ENCODE peak calls at places on chromosome 12, in five cellular contexts. X is upper lobe of right lung, S is brain microvascular endothelial cell, G is psoas muscle, M is uterus. J is an unnamed sample.

GRCh38 chr12:88921434-88921833 is 341.2 kb upstream of the KITLG start:
- DNase-seq in S (no peak), M (no peak), G (no peak), X (no peak), J (no peak)

GRCh38 chr12:59401862-59402261 is 194.0 kb upstream of the SLC16A7 start:
- DNase-seq in M (no peak), X (no peak), G (no peak), S (no peak), J (peak)

GRCh38 chr12:81221681-81222080 is 143.8 kb downstream of the ACSS3 start:
- DNase-seq in G (no peak), X (no peak), S (no peak), M (no peak), J (peak)

GRCh38 chr12:99390707-99391106 is 256.8 kb upstream of the GARIN6 start:
- DNase-seq in S (peak), M (no peak), G (peak), X (no peak), J (peak)

GRCh38 chr12:66140726-66141125 is 10.2 kb upstream of the LLPH start:
- DNase-seq in S (no peak), M (no peak), X (no peak), G (no peak), J (peak)

GRCh38 chr12:52049688-52050087 is 1.6 kb upstream of the NR4A1 start:
- DNase-seq in M (no peak), G (no peak), S (no peak), X (no peak), J (no peak)

GRCh38 chr12:14367097-14367661 is 1.7 kb downstream of the ATF7IP start:
- DNase-seq in M (no peak), S (no peak), X (no peak), G (no peak), J (peak)

GRCh38 chr12:29054790-29055663 is 94.1 kb upstream of the FAR2 start:
- DNase-seq in X (no peak), M (no peak), G (no peak), S (no peak), J (no peak)

GRCh38 chr12:109739747-109740693 is 26.4 kb downstream of the FAM222A start:
- DNase-seq in S (no peak), M (peak), G (peak), X (peak), J (no peak)

GRCh38 chr12:21301-22189 is 45.0 kb upstream of the IQSEC3 start:
- DNase-seq in S (no peak), X (peak), G (no peak), M (no peak), J (no peak)

GRCh38 chr12:49962861-49963765 is 1.4 kb downstream of the AQP5 start:
- DNase-seq in G (peak), X (peak), M (no peak), S (no peak), J (peak)

GRCh38 chr12:95634622-95635621 is 83.6 kb upstream of the USP44 start:
- DNase-seq in S (peak), M (no peak), X (no peak), G (no peak), J (no peak)

GRCh38 chr12:132444957-132445883 is 44.7 kb upstream of the FBRSL1 start:
- DNase-seq in G (no peak), X (no peak), S (no peak), M (no peak), J (peak)

GRCh38 chr12:122641976-122642375 is 61.2 kb downstream of the HCAR2 start:
- DNase-seq in G (no peak), M (no peak), X (no peak), S (peak), J (peak)

GRCh38 chr12:124557518-124558223 is 9.7 kb downstream of the NCOR2 start:
- DNase-seq in M (no peak), X (peak), S (no peak), G (no peak), J (no peak)

GRCh38 chr12:124555168-124555928 is 12.1 kb downstream of the NCOR2 start:
- DNase-seq in X (no peak), M (no peak), G (no peak), S (no peak), J (no peak)

GRCh38 chr12:124556067-124556466 is 11.3 kb downstream of the NCOR2 start:
- DNase-seq in M (no peak), S (no peak), X (no peak), G (no peak), J (no peak)

GRCh38 chr12:124558298-124558697 is 9.1 kb downstream of the NCOR2 start:
- DNase-seq in M (no peak), G (no peak), S (no peak), X (peak), J (no peak)

DNA sequence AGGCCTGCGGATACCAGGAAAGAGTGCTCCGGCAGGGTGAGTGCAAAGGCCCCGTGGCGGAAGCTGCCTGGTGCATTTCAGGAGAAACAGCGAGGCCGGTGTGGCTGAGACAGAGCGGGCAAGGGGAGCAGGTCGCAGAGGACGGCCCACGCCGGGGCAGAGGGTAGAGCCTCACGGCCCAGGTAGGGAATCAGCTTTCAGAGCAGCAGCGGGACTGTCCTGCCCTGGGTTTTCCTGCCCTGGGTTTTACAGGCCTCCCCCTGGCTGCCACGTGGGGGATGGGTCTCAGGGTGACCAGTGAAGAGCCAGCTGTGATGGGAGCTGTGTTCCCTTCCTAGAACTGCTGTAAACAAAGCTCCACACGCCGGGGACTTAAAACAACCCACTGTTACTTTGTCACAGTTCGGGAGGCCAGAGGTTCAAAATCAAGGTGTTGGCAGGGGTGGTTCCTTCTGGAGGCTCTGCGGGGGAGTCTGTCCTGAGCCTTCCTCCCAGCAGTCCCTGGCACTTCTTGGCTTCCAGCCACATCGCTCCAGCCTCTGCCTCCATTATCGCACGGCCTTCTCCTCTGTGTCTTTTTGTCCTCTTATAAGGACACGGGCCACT is 10.4 kb downstream of the NCOR2 start:
- DNase-seq in S (no peak), G (no peak), X (peak), M (no peak), J (no peak)
- H3K27ac ChIP-seq in S (no peak), G (no peak), X (no peak), M (peak), J (no peak)

DNA sequence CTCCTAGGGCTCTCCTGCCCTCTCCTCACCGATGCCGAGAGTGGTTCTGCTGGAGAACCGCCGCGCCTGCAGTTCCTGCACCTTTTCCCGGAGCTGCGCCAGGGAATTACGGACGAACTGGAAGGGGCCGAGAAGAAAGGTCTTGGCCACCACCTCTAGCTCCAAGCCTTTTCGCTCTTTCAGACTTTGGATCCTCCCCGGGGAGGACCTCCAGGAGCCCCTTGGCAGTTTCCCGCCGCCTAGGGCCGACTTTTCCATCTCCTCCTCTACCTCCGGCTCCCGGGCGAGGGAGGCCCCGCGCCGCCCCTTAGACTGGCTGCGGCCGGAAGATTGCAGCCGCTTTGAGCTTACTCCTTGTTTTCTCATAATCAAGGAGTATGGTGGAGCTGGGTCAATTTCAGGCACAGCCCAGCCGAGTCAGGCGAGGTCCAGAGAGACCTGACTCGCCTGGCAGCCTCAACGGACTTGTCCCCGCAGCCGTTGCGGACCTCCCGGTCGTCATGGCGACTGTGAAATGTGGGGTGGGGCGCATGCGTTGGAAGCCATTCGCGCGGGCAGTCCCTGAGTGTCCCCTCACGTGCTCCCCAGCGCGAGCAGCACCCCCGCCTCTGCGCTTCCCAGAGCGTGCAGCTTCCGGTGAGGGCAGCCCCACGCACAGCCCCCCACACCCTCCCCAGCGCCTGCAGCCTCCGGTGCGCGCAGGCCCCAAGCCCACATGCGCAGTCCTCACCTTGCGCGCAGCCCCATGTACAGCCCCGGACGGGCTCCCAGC is at the start of gene DPY19L2:
- DNase-seq in M (peak), S (peak), G (peak), X (peak), J (peak)
- H3K27ac ChIP-seq in M (peak), S (no peak), G (peak), X (peak), J (no peak)

GRCh38 chr12:46942579-46942978 is 116.8 kb upstream of the SLC38A4 start:
- DNase-seq in S (no peak), M (no peak), G (no peak), X (no peak), J (peak)

GRCh38 chr12:46944104-46944503 is 118.3 kb upstream of the SLC38A4 start:
- DNase-seq in S (peak), M (no peak), G (no peak), X (no peak), J (peak)

GRCh38 chr12:46944771-46945170 is 119.0 kb upstream of the SLC38A4 start:
- DNase-seq in G (no peak), S (no peak), X (no peak), M (no peak), J (peak)

GRCh38 chr12:46945591-46945990 is 119.8 kb upstream of the SLC38A4 start:
- DNase-seq in M (no peak), G (no peak), X (no peak), S (no peak), J (no peak)

DNA sequence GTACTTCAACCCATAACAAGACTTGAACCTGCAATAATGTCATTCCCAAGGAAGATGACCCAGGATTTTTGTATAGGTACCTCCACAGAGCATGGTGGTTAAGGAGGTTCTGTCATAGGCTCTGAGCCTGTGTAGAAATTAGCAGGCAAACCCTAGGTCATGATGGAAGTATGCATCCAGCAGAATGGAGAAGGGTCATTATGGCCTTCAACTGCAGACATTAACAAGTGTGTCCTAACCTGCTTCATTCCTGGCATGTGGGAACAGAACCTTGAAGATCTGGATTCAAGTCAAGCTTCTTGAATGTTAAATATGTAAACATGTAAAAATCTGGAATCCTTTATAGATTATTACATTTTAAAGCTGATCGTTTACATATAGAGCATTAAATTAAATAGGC is 116.2 kb upstream of the SLC38A4 start:
- DNase-seq in X (no peak), M (no peak), G (no peak), S (no peak), J (no peak)
- H3K27ac ChIP-seq in X (no peak), M (no peak), G (no peak), S (no peak), J (no peak)

DNA sequence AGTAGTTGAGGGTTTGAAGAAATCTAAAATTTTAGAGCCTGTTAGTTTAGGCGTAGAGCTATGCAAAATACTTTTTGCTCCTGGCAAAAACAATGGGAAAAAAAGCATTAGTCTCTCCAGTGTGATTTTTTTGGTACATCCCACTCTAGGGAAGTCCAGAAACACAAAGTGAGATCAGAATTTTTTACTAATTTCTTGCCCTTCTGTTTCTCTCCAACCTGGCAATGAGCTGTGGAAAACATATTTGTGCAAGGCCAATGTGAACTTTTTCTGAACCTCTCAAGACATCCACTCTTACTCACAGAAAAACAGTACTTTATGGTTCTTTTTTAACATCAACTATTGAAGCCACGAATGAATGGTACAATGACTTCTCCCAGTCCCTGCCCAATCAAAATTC is 56.9 kb upstream of the DCN start:
- DNase-seq in S (no peak), G (no peak), M (no peak), X (no peak), J (no peak)
- H3K27ac ChIP-seq in S (no peak), G (no peak), M (peak), X (no peak), J (no peak)

GRCh38 chr12:45583011-45583657 is 146.4 kb upstream of the ARID2 start:
- DNase-seq in S (peak), X (no peak), M (no peak), G (no peak), J (peak)

GRCh38 chr12:45577844-45578399 is 151.6 kb upstream of the ARID2 start:
- DNase-seq in M (no peak), X (no peak), S (no peak), G (no peak), J (peak)

GRCh38 chr12:45581112-45581511 is 148.4 kb upstream of the ARID2 start:
- DNase-seq in M (no peak), G (no peak), X (no peak), S (no peak), J (no peak)

GRCh38 chr12:45582536-45582935 is 147.0 kb upstream of the ARID2 start:
- DNase-seq in X (no peak), G (no peak), S (no peak), M (no peak), J (no peak)

DNA sequence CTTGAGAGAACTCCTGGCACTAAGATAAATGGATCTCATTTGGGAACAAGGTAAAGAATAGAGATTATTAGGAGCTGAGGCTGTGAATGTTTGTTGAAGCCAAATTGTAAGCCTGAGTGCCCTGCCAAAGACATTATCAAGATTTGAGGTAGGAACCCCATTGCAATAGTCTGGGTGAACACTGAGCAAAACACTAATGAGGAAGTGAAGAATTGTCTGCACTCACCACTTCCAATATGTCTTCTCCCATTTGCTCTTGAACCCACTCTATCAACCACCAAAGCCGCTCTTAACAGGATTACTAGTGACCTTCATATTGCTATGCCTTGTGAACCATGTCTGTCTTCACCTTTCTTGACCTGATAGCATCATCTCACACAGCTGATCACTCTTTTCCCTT is 148.9 kb upstream of the ARID2 start:
- DNase-seq in S (no peak), X (no peak), G (no peak), M (no peak), J (no peak)
- H3K27ac ChIP-seq in S (no peak), X (no peak), G (no peak), M (no peak), J (no peak)

J was measured in GM23248.